ENCODE peak calls at places on chromosomes 16 and 17, in nine cellular contexts. One of them, this sample, is unnamed. For H3K4me1, the result is how much of the 10 kb centered on the place peaks cover.

GRCh38 chr17:34393401-34393800 is 30.4 kb upstream of the CCL1 start:
- DNase-seq in tibial artery: no peak
- DNase-seq in sigmoid colon: no peak
- DNase-seq in IMR-90: no peak
- DNase-seq in CD8-positive, alpha-beta T cell: no peak
- DNase-seq in spleen: no peak
- DNase-seq in CD4-positive, CD25-positive, alpha-beta regulatory T cell: no peak
- DNase-seq in hepatocyte: no peak
- DNase-seq in CD8-positive, alpha-beta memory T cell: no peak
- DNase-seq in this sample: no peak

GRCh38 chr17:53150101-53150698 is 672.5 kb upstream of the KIF2B start:
- DNase-seq in tibial artery: no peak
- DNase-seq in sigmoid colon: no peak
- DNase-seq in IMR-90: no peak
- DNase-seq in CD8-positive, alpha-beta T cell: no peak
- DNase-seq in spleen: no peak
- DNase-seq in CD4-positive, CD25-positive, alpha-beta regulatory T cell: no peak
- DNase-seq in hepatocyte: peak
- DNase-seq in CD8-positive, alpha-beta memory T cell: no peak
- DNase-seq in this sample: no peak

GRCh38 chr16:66932076-66932475 is 2.1 kb downstream of the CIAO2B start:
- DNase-seq in tibial artery: no peak
- DNase-seq in sigmoid colon: no peak
- DNase-seq in IMR-90: no peak
- DNase-seq in CD8-positive, alpha-beta T cell: no peak
- DNase-seq in spleen: no peak
- DNase-seq in CD4-positive, CD25-positive, alpha-beta regulatory T cell: no peak
- DNase-seq in hepatocyte: no peak
- DNase-seq in CD8-positive, alpha-beta memory T cell: no peak
- DNase-seq in this sample: no peak

GRCh38 chr16:10918294-10919002 is 23.8 kb downstream of the DEXI start:
- DNase-seq in tibial artery: peak
- DNase-seq in sigmoid colon: peak
- DNase-seq in IMR-90: peak
- DNase-seq in CD8-positive, alpha-beta T cell: peak
- DNase-seq in spleen: peak
- DNase-seq in CD4-positive, CD25-positive, alpha-beta regulatory T cell: peak
- DNase-seq in hepatocyte: peak
- DNase-seq in CD8-positive, alpha-beta memory T cell: peak
- DNase-seq in this sample: peak

GRCh38 chr16:50246299-50247122 is 19.8 kb upstream of the ADCY7 start:
- DNase-seq in tibial artery: peak
- DNase-seq in sigmoid colon: peak
- DNase-seq in IMR-90: no peak
- DNase-seq in CD8-positive, alpha-beta T cell: no peak
- DNase-seq in spleen: peak
- DNase-seq in CD4-positive, CD25-positive, alpha-beta regulatory T cell: no peak
- DNase-seq in hepatocyte: no peak
- DNase-seq in CD8-positive, alpha-beta memory T cell: no peak
- DNase-seq in this sample: no peak

GRCh38 chr17:64536913-64537312 is 30.1 kb downstream of the CEP95 start:
- DNase-seq in tibial artery: no peak
- DNase-seq in sigmoid colon: no peak
- DNase-seq in IMR-90: no peak
- DNase-seq in CD8-positive, alpha-beta T cell: no peak
- DNase-seq in spleen: no peak
- DNase-seq in CD4-positive, CD25-positive, alpha-beta regulatory T cell: no peak
- DNase-seq in hepatocyte: no peak
- DNase-seq in CD8-positive, alpha-beta memory T cell: no peak
- DNase-seq in this sample: no peak

GRCh38 chr16:73053379-73054130 is 5.6 kb upstream of the ZFHX3 start:
- DNase-seq in tibial artery: no peak
- DNase-seq in sigmoid colon: peak
- DNase-seq in IMR-90: peak
- DNase-seq in CD8-positive, alpha-beta T cell: no peak
- DNase-seq in spleen: no peak
- DNase-seq in CD4-positive, CD25-positive, alpha-beta regulatory T cell: no peak
- DNase-seq in hepatocyte: no peak
- DNase-seq in CD8-positive, alpha-beta memory T cell: no peak
- DNase-seq in this sample: no peak

GRCh38 chr17:41965694-41966375 is 760 bp upstream of the CNP start:
- DNase-seq in tibial artery: peak
- DNase-seq in sigmoid colon: peak
- DNase-seq in IMR-90: peak
- DNase-seq in CD8-positive, alpha-beta T cell: peak
- DNase-seq in spleen: peak
- DNase-seq in CD4-positive, CD25-positive, alpha-beta regulatory T cell: peak
- DNase-seq in hepatocyte: peak
- DNase-seq in CD8-positive, alpha-beta memory T cell: peak
- DNase-seq in this sample: peak

GRCh38 chr17:44197980-44198720 is 1.5 kb downstream of the ATXN7L3 start:
- DNase-seq in tibial artery: peak
- DNase-seq in sigmoid colon: no peak
- DNase-seq in IMR-90: peak
- DNase-seq in CD8-positive, alpha-beta T cell: peak
- DNase-seq in spleen: peak
- DNase-seq in CD4-positive, CD25-positive, alpha-beta regulatory T cell: peak
- DNase-seq in hepatocyte: peak
- DNase-seq in CD8-positive, alpha-beta memory T cell: no peak
- DNase-seq in this sample: peak

GRCh38 chr17:62723842-62724241 is 84.3 kb downstream of the MARCHF10 start:
- DNase-seq in tibial artery: no peak
- DNase-seq in sigmoid colon: no peak
- DNase-seq in IMR-90: peak
- DNase-seq in CD8-positive, alpha-beta T cell: no peak
- DNase-seq in spleen: no peak
- DNase-seq in CD4-positive, CD25-positive, alpha-beta regulatory T cell: no peak
- DNase-seq in hepatocyte: no peak
- DNase-seq in CD8-positive, alpha-beta memory T cell: no peak
- DNase-seq in this sample: no peak

GRCh38 chr16:11587643-11588247 is 1.0 kb upstream of the LITAF start:
- DNase-seq in tibial artery: no peak
- DNase-seq in sigmoid colon: no peak
- DNase-seq in IMR-90: no peak
- DNase-seq in CD8-positive, alpha-beta T cell: no peak
- DNase-seq in spleen: peak
- DNase-seq in CD4-positive, CD25-positive, alpha-beta regulatory T cell: no peak
- DNase-seq in hepatocyte: no peak
- DNase-seq in CD8-positive, alpha-beta memory T cell: no peak
- DNase-seq in this sample: no peak

GRCh38 chr16:72501739-72502653 is 330.0 kb upstream of the PMFBP1 start:
- DNase-seq in tibial artery: peak
- DNase-seq in sigmoid colon: no peak
- DNase-seq in IMR-90: peak
- DNase-seq in CD8-positive, alpha-beta T cell: peak
- DNase-seq in spleen: no peak
- DNase-seq in CD4-positive, CD25-positive, alpha-beta regulatory T cell: peak
- DNase-seq in hepatocyte: peak
- DNase-seq in CD8-positive, alpha-beta memory T cell: no peak
- DNase-seq in this sample: no peak

GRCh38 chr17:20280832-20281231 is 186.5 kb downstream of the LGALS9B start:
- DNase-seq in tibial artery: no peak
- DNase-seq in sigmoid colon: no peak
- DNase-seq in IMR-90: no peak
- DNase-seq in CD8-positive, alpha-beta T cell: no peak
- DNase-seq in spleen: no peak
- DNase-seq in CD4-positive, CD25-positive, alpha-beta regulatory T cell: no peak
- DNase-seq in hepatocyte: no peak
- DNase-seq in CD8-positive, alpha-beta memory T cell: no peak
- DNase-seq in this sample: no peak

GRCh38 chr16:57643902-57644301 is 15.5 kb downstream of the ADGRG1 start:
- DNase-seq in tibial artery: no peak
- DNase-seq in sigmoid colon: no peak
- DNase-seq in IMR-90: no peak
- DNase-seq in CD8-positive, alpha-beta T cell: no peak
- DNase-seq in spleen: no peak
- DNase-seq in CD4-positive, CD25-positive, alpha-beta regulatory T cell: no peak
- DNase-seq in hepatocyte: no peak
- DNase-seq in CD8-positive, alpha-beta memory T cell: no peak
- DNase-seq in this sample: no peak
- H3K4me1 ChIP-seq in tibial artery: under half
- H3K4me1 ChIP-seq in sigmoid colon: under half
- H3K4me1 ChIP-seq in IMR-90: under half
- H3K4me1 ChIP-seq in CD8-positive, alpha-beta T cell: under half
- H3K4me1 ChIP-seq in spleen: under half
- H3K4me1 ChIP-seq in CD4-positive, CD25-positive, alpha-beta regulatory T cell: under half
- H3K4me1 ChIP-seq in hepatocyte: under half
- H3K4me1 ChIP-seq in CD8-positive, alpha-beta memory T cell: under half
- H3K4me1 ChIP-seq in this sample: under half

DNA sequence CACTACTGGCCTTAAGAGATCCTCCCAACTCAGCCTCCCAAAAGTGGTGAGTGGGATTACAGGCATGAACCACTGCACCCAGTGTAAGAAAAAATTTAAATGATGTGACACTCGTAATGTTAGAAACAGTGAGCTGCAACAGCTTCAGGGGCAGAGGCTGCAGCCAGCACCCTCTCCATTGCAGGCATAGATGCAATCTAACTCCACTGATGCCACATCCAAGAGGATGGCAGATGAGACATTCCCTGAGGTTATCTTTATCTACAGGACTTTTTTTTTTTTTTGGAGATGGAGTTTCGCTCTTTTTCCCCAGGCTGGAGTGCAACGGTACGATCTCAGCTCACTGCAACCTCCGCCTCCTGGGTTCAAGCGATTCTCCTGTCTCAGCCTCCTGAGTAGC is 19.9 kb downstream of the ZCCHC14 start:
- DNase-seq in tibial artery: no peak
- DNase-seq in sigmoid colon: no peak
- DNase-seq in IMR-90: no peak
- DNase-seq in CD8-positive, alpha-beta T cell: no peak
- DNase-seq in spleen: no peak
- DNase-seq in CD4-positive, CD25-positive, alpha-beta regulatory T cell: no peak
- DNase-seq in hepatocyte: no peak
- DNase-seq in CD8-positive, alpha-beta memory T cell: no peak
- DNase-seq in this sample: no peak
- H3K4me3 ChIP-seq in tibial artery: no peak
- H3K4me3 ChIP-seq in sigmoid colon: no peak
- H3K4me3 ChIP-seq in IMR-90: no peak
- H3K4me3 ChIP-seq in CD8-positive, alpha-beta T cell: no peak
- H3K4me3 ChIP-seq in spleen: no peak
- H3K4me3 ChIP-seq in CD4-positive, CD25-positive, alpha-beta regulatory T cell: no peak
- H3K4me3 ChIP-seq in hepatocyte: no peak
- H3K4me3 ChIP-seq in CD8-positive, alpha-beta memory T cell: no peak
- H3K4me3 ChIP-seq in this sample: no peak

GRCh38 chr16:77763994-77764393 is 24.4 kb upstream of the VAT1L start:
- DNase-seq in tibial artery: no peak
- DNase-seq in sigmoid colon: no peak
- DNase-seq in IMR-90: no peak
- DNase-seq in CD8-positive, alpha-beta T cell: no peak
- DNase-seq in spleen: no peak
- DNase-seq in CD4-positive, CD25-positive, alpha-beta regulatory T cell: no peak
- DNase-seq in hepatocyte: no peak
- DNase-seq in CD8-positive, alpha-beta memory T cell: no peak
- DNase-seq in this sample: no peak
- H3K27ac ChIP-seq in tibial artery: no peak
- H3K27ac ChIP-seq in sigmoid colon: peak
- H3K27ac ChIP-seq in IMR-90: no peak
- H3K27ac ChIP-seq in CD8-positive, alpha-beta T cell: no peak
- H3K27ac ChIP-seq in spleen: no peak
- H3K27ac ChIP-seq in CD4-positive, CD25-positive, alpha-beta regulatory T cell: no peak
- H3K27ac ChIP-seq in hepatocyte: peak
- H3K27ac ChIP-seq in CD8-positive, alpha-beta memory T cell: no peak
- H3K27ac ChIP-seq in this sample: no peak

DNA sequence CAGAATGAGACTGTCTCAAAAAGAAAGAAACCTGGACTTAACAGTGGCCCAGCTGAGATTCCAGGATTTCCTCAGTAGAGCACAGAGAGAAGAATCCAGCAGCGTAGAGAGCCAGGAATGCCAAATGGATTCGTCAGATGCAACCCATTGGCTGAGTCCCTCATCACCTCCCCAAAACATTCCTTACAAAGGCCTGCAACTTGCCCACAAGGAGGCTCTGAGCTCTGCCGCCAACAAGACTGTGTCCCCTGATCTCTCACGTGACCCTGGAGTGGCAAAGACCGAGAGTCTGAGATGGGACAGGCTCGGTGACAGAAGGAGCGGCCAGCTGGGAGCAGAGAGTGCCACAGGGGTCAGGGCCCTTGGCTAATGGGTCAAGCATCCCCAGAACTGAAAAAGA is 6.9 kb upstream of the CHMP6 start:
- DNase-seq in tibial artery: peak
- DNase-seq in sigmoid colon: no peak
- DNase-seq in IMR-90: peak
- DNase-seq in CD8-positive, alpha-beta T cell: no peak
- DNase-seq in spleen: no peak
- DNase-seq in CD4-positive, CD25-positive, alpha-beta regulatory T cell: no peak
- DNase-seq in hepatocyte: peak
- DNase-seq in CD8-positive, alpha-beta memory T cell: no peak
- DNase-seq in this sample: no peak
- H3K4me1 ChIP-seq in tibial artery: under half
- H3K4me1 ChIP-seq in sigmoid colon: half or more
- H3K4me1 ChIP-seq in IMR-90: under half
- H3K4me1 ChIP-seq in CD8-positive, alpha-beta T cell: under half
- H3K4me1 ChIP-seq in spleen: under half
- H3K4me1 ChIP-seq in CD4-positive, CD25-positive, alpha-beta regulatory T cell: under half
- H3K4me1 ChIP-seq in hepatocyte: under half
- H3K4me1 ChIP-seq in CD8-positive, alpha-beta memory T cell: under half
- H3K4me1 ChIP-seq in this sample: under half

DNA sequence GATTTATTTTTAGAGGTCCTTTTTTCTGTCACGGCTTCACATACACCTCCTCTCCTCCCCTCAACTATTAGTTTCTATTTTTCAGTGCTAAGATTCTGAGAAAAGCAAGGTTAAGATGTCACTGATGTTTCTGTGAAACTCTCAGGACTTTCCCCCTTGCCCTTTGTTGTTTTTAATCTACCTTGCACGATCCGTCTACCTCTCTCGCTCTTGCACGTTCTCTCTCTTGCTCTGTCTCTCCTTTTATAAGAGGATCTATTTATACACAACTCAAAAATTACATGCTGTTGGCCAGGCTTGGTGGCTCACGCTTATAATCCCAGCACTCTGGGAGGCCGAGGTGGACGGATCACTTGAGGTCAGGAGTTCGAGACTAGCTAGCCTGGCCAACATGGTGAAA is 43.6 kb downstream of the RPA1 start:
- DNase-seq in tibial artery: no peak
- DNase-seq in sigmoid colon: no peak
- DNase-seq in IMR-90: no peak
- DNase-seq in CD8-positive, alpha-beta T cell: no peak
- DNase-seq in spleen: no peak
- DNase-seq in CD4-positive, CD25-positive, alpha-beta regulatory T cell: no peak
- DNase-seq in hepatocyte: no peak
- DNase-seq in CD8-positive, alpha-beta memory T cell: no peak
- DNase-seq in this sample: no peak
- H3K4me3 ChIP-seq in tibial artery: no peak
- H3K4me3 ChIP-seq in sigmoid colon: no peak
- H3K4me3 ChIP-seq in IMR-90: no peak
- H3K4me3 ChIP-seq in CD8-positive, alpha-beta T cell: no peak
- H3K4me3 ChIP-seq in spleen: no peak
- H3K4me3 ChIP-seq in CD4-positive, CD25-positive, alpha-beta regulatory T cell: peak
- H3K4me3 ChIP-seq in hepatocyte: no peak
- H3K4me3 ChIP-seq in CD8-positive, alpha-beta memory T cell: no peak
- H3K4me3 ChIP-seq in this sample: no peak

GRCh38 chr17:46195217-46195855 is 2.1 kb upstream of the KANSL1 start:
- DNase-seq in tibial artery: no peak
- DNase-seq in sigmoid colon: no peak
- DNase-seq in IMR-90: no peak
- DNase-seq in CD8-positive, alpha-beta T cell: no peak
- DNase-seq in spleen: no peak
- DNase-seq in CD4-positive, CD25-positive, alpha-beta regulatory T cell: no peak
- DNase-seq in hepatocyte: no peak
- DNase-seq in CD8-positive, alpha-beta memory T cell: no peak
- DNase-seq in this sample: no peak
- H3K27ac ChIP-seq in tibial artery: no peak
- H3K27ac ChIP-seq in sigmoid colon: no peak
- H3K27ac ChIP-seq in IMR-90: peak
- H3K27ac ChIP-seq in CD8-positive, alpha-beta T cell: peak
- H3K27ac ChIP-seq in spleen: peak
- H3K27ac ChIP-seq in CD4-positive, CD25-positive, alpha-beta regulatory T cell: peak
- H3K27ac ChIP-seq in hepatocyte: no peak
- H3K27ac ChIP-seq in CD8-positive, alpha-beta memory T cell: peak
- H3K27ac ChIP-seq in this sample: peak